ENCODE peak calls at places on chromosomes 6 and 20, in ten cellular contexts. L is iris pigment epithelial cell; Q is NCI-H774; G is pons; I is osteocyte; Y is right cardiac atrium; H is GM19239; D is NB4; Z is AG09319; O is stimulated activated CD4-positive, alpha-beta T cell treated with anti-CD3 and anti-CD28 coated beads, Interleukin-12 subunit alpha, Interleukin-12 subunit beta, amount 100 ng/mL, for 4 hours. R is an unnamed sample.

GRCh38 chr6:91782789-91783188 is 1195.9 kb upstream of the MAP3K7 start:
- DNase-seq in L (no peak), Q (no peak), G (peak), I (no peak), Y (no peak), H (no peak), D (no peak), Z (no peak), O (no peak), R (peak)

GRCh38 chr20:58652606-58653303 is 1.7 kb downstream of the STX16 start:
- DNase-seq in L (peak), Q (no peak), G (no peak), I (no peak), Y (no peak), H (no peak), D (peak), Z (no peak), O (no peak), R (no peak)

GRCh38 chr20:24462461-24463010 is 6.9 kb upstream of the SYNDIG1 start:
- DNase-seq in L (no peak), Q (no peak), G (peak), I (no peak), Y (no peak), H (no peak), D (no peak), Z (no peak), O (no peak), R (no peak)

GRCh38 chr20:17747431-17747846 is 47.7 kb downstream of the BANF2 start:
- DNase-seq in L (peak), Q (no peak), G (no peak), I (no peak), Y (peak), H (no peak), D (peak), Z (peak), O (no peak), R (peak)

GRCh38 chr6:20876016-20876415 is 341.8 kb downstream of the CDKAL1 start:
- DNase-seq in L (peak), Q (no peak), G (no peak), I (no peak), Y (no peak), H (no peak), D (no peak), Z (peak), O (no peak), R (no peak)

GRCh38 chr6:5499644-5500306 is 238.5 kb downstream of the FARS2 start:
- DNase-seq in L (peak), Q (no peak), G (peak), I (no peak), Y (no peak), H (no peak), D (no peak), Z (no peak), O (no peak), R (peak)

GRCh38 chr20:43507150-43508080 is at the start of gene L3MBTL1:
- DNase-seq in L (peak), Q (peak), G (no peak), I (no peak), Y (peak), H (no peak), D (peak), Z (no peak), O (no peak), R (no peak)

GRCh38 chr6:84330325-84330724 is 102.9 kb upstream of the CEP162 start:
- DNase-seq in L (no peak), Q (no peak), G (no peak), I (no peak), Y (no peak), H (no peak), D (no peak), Z (no peak), O (no peak), R (no peak)

GRCh38 chr6:31580807-31581437 is 1.3 kb downstream of the LTB start:
- DNase-seq in L (peak), Q (peak), G (peak), I (peak), Y (peak), H (no peak), D (peak), Z (peak), O (peak), R (no peak)

GRCh38 chr6:22880686-22881433 is 311.5 kb downstream of the HDGFL1 start:
- DNase-seq in L (peak), Q (no peak), G (no peak), I (no peak), Y (no peak), H (no peak), D (no peak), Z (peak), O (no peak), R (peak)

GRCh38 chr6:41846666-41847237 is 48.4 kb downstream of the USP49 start:
- DNase-seq in L (peak), Q (peak), G (peak), I (no peak), Y (peak), H (peak), D (peak), Z (peak), O (peak), R (peak)

GRCh38 chr6:152669894-152670293 is 27.8 kb upstream of the MYCT1 start:
- DNase-seq in L (peak), Q (no peak), G (peak), I (no peak), Y (no peak), H (no peak), D (peak), Z (peak), O (no peak), R (no peak)

GRCh38 chr6:124955108-124955851 is 7.0 kb upstream of the RNF217 start:
- DNase-seq in L (no peak), Q (no peak), G (no peak), I (no peak), Y (no peak), H (no peak), D (no peak), Z (no peak), O (no peak), R (no peak)

GRCh38 chr20:19531446-19531845 is 226.6 kb upstream of the RIN2 start:
- DNase-seq in L (no peak), Q (no peak), G (no peak), I (no peak), Y (no peak), H (no peak), D (no peak), Z (no peak), O (no peak), R (no peak)

GRCh38 chr6:21200056-21200870 is 393.3 kb upstream of the SOX4 start:
- DNase-seq in L (peak), Q (no peak), G (no peak), I (no peak), Y (no peak), H (no peak), D (no peak), Z (no peak), O (no peak), R (no peak)

GRCh38 chr6:7424967-7425807 is 35.6 kb downstream of the RIOK1 start:
- DNase-seq in L (peak), Q (no peak), G (peak), I (no peak), Y (peak), H (no peak), D (peak), Z (no peak), O (no peak), R (no peak)

GRCh38 chr6:9612489-9612888 is 802.4 kb downstream of the TFAP2A start:
- DNase-seq in L (peak), Q (no peak), G (no peak), I (no peak), Y (no peak), H (no peak), D (peak), Z (no peak), O (no peak), R (no peak)

GRCh38 chr6:27776504-27776903 is 135.7 kb downstream of the OR2B2 start:
- DNase-seq in L (no peak), Q (no peak), G (no peak), I (no peak), Y (no peak), H (no peak), D (no peak), Z (no peak), O (no peak), R (no peak)

GRCh38 chr20:62122659-62123449 is 579 bp downstream of the LSM14B start:
- DNase-seq in L (peak), Q (peak), G (no peak), I (no peak), Y (peak), H (peak), D (peak), Z (no peak), O (peak), R (no peak)

GRCh38 chr6:46651006-46651405 is 1.6 kb downstream of the CYP39A1 start:
- DNase-seq in L (peak), Q (no peak), G (no peak), I (no peak), Y (no peak), H (no peak), D (no peak), Z (peak), O (no peak), R (no peak)

GRCh38 chr6:110399219-110400071 is 15.9 kb downstream of the DDO start:
- DNase-seq in L (peak), Q (no peak), G (no peak), I (no peak), Y (peak), H (no peak), D (no peak), Z (no peak), O (no peak), R (no peak)

GRCh38 chr6:84033523-84034451 is at the start of gene MRAP2:
- DNase-seq in L (peak), Q (peak), G (no peak), I (no peak), Y (peak), H (no peak), D (peak), Z (no peak), O (no peak), R (no peak)

GRCh38 chr6:113978084-113978675 is 7.2 kb upstream of the HDAC2 start:
- DNase-seq in L (no peak), Q (no peak), G (no peak), I (no peak), Y (no peak), H (no peak), D (no peak), Z (no peak), O (no peak), R (no peak)

R was measured in skeletal muscle cell.